ENCODE peak calls at places on chromosomes 1 and 21, in four cellular contexts. T, U, S and V are unnamed samples.

GRCh38 chr1:223707270-223708000 is 4.9 kb upstream of the CAPN2 start:
- DNase-seq in U (peak), S (no peak), T (peak), V (peak)

GRCh38 chr1:168187180-168187579 is 8.4 kb downstream of the TIPRL start:
- DNase-seq in U (no peak), T (no peak), S (no peak), V (no peak)

GRCh38 chr1:169288011-169288414 is 79.6 kb downstream of the NME7 start:
- DNase-seq in S (no peak), U (no peak), T (no peak), V (no peak)

GRCh38 chr1:205484985-205485967 is 19.2 kb upstream of the CDK18 start:
- DNase-seq in T (peak), U (peak), S (peak), V (peak)

GRCh38 chr1:153397924-153398651 is 7.2 kb upstream of the S100A8 start:
- DNase-seq in U (no peak), S (no peak), T (no peak), V (no peak)

GRCh38 chr1:6266641-6267040 is 5.7 kb upstream of the GPR153 start:
- DNase-seq in U (no peak), T (no peak), S (no peak), V (no peak)

GRCh38 chr1:146007048-146007784 is 10.8 kb upstream of the TXNIP start:
- DNase-seq in S (peak), T (peak), U (peak), V (peak)

GRCh38 chr21:26595971-26596370 is 22.9 kb upstream of the CYYR1 start:
- DNase-seq in S (no peak), U (no peak), T (no peak), V (no peak)

GRCh38 chr1:63935553-63935952 is 161.7 kb downstream of the ROR1 start:
- DNase-seq in T (no peak), S (no peak), U (no peak), V (no peak)

GRCh38 chr1:227725036-227725435 is 10.1 kb downstream of the JMJD4 start:
- DNase-seq in U (no peak), T (no peak), S (no peak), V (no peak)

GRCh38 chr1:232471250-232471649 is 158.7 kb downstream of the SIPA1L2 start:
- DNase-seq in S (no peak), U (no peak), T (no peak), V (no peak)

GRCh38 chr1:165257969-165258459 is 98.5 kb downstream of the LMX1A start:
- DNase-seq in S (no peak), U (peak), T (peak), V (peak)

GRCh38 chr1:50275564-50275963 is 147.7 kb downstream of the DMRTA2 start:
- DNase-seq in T (no peak), S (no peak), U (no peak), V (no peak)

GRCh38 chr1:81305997-81306452 is 494.7 kb upstream of the ADGRL2 start:
- DNase-seq in S (no peak), T (peak), U (peak), V (peak)

GRCh38 chr1:89723863-89724262 is 90.9 kb downstream of the LRRC8C start:
- DNase-seq in S (no peak), T (no peak), U (no peak), V (no peak)

GRCh38 chr21:25360593-25360992 is 246.7 kb downstream of the MRPL39 start:
- DNase-seq in U (no peak), T (no peak), S (no peak), V (no peak)
- TF ChIP-seq CTCF in U (no peak), T (peak), S (no peak), V (peak)

DNA sequence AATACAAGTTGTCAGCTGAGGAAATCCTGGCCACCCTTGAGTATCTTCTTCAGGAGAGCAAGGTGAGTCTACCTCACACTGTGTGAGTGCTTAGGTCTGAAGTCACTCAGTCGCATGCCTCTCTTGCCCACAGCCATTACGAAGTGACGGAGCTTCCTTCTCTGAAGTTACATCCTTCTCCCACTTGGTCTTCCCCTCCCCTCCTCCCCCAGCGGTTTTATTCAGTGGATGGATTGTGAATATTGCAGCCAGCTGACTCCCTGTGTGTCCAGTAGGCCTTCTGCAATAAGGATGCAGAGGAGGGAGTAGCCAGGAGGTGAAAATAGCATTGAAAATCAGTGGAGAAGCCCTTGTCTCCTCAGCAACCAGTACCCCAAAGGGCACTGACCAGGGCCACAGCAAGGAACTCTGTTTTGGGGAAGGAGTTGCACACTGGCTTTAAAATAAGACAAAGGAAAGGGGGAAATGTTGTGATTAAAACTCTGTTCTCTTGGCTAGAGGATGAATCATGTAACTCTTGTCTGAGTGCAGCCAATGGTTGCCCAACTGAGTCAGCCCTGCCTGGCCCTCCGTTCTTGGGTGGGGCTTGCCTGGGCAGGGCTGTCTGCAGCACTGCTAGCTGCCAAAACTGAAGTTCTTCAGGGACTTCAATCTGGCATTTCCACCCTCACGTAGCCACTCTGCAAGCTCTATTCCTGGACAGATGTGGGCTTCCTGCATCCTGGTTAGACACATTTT is 4.4 kb downstream of the S100A10 start:
- DNase-seq in U (peak), T (peak), S (no peak), V (peak)
- TF ChIP-seq CTCF in U (no peak), T (no peak), S (no peak), V (no peak)

GRCh38 chr1:160414836-160415235 is 14.5 kb downstream of the VANGL2 start:
- DNase-seq in S (no peak), U (no peak), T (no peak), V (no peak)

GRCh38 chr1:160415696-160416298 is 15.4 kb downstream of the VANGL2 start:
- DNase-seq in S (no peak), U (no peak), T (no peak), V (no peak)

GRCh38 chr1:160413716-160414115 is 13.4 kb downstream of the VANGL2 start:
- DNase-seq in U (no peak), T (no peak), S (no peak), V (no peak)

GRCh38 chr1:160418483-160418882 is 18.1 kb downstream of the VANGL2 start:
- DNase-seq in U (no peak), S (no peak), T (no peak), V (no peak)

DNA sequence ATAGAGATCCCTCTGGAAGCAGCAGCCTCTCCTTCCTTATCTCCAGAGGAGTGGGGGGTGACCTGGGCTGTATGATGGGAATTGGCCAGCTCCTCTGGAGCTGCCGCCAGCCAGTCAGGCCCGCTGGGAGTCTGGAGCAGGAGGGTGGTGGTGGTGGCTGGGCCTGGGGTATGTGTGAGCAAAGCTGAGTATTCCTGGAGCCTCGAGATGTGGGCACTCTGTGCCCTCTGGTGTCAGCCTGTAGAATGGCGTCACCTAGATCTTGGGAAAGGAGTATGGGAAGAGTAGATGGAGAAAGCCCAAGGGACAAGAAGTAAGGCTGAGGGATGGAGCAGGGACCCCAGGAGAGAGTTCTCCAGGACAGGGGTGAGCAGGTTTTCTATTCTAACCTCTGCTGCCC is 16.0 kb downstream of the VANGL2 start:
- DNase-seq in T (no peak), S (no peak), U (no peak), V (no peak)
- TF ChIP-seq CTCF in T (peak), S (no peak), U (peak), V (peak)

GRCh38 chr1:31952825-31953220 is 14.7 kb upstream of the PTP4A2 start:
- DNase-seq in U (peak), S (no peak), T (no peak), V (no peak)
- TF ChIP-seq CTCF in U (no peak), S (no peak), T (no peak), V (no peak)

GRCh38 chr1:219536038-219536437 is 76.9 kb downstream of the ZC3H11B start:
- DNase-seq in S (no peak), T (no peak), U (no peak), V (no peak)
- TF ChIP-seq CTCF in S (no peak), T (no peak), U (no peak), V (no peak)

GRCh38 chr21:45556302-45556644 is 14.0 kb upstream of the SLC19A1 start:
- DNase-seq in U (no peak), T (no peak), S (no peak), V (no peak)
- TF ChIP-seq CTCF in U (no peak), T (no peak), S (no peak), V (no peak)

GRCh38 chr1:158007180-158007579 is 13.7 kb downstream of the KIRREL1 start:
- DNase-seq in U (no peak), S (no peak), T (no peak), V (no peak)
- TF ChIP-seq CTCF in U (no peak), S (no peak), T (no peak), V (no peak)

GRCh38 chr1:217149791-217150190 is 426.6 kb upstream of the ESRRG start:
- DNase-seq in T (no peak), S (no peak), U (no peak), V (no peak)

DNA sequence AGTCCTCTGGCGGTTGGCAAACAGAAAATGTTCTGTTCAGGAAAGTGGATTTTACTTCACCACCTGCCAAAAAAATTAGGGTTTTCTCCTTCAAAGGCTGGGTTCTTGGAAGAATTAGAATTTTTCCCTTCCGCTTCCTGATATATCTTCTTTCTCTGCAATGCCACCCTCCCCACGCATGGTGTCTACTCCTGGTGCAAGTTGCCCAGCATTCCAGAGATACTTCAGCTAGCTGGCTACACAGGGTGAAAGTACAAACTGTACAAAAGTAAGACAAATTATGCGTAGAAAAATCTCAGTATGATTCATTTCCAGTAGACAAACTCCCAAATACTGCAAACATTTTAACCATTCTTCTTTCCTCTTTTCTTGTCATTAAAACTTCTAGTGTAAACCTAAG is 430.1 kb upstream of the ESRRG start:
- DNase-seq in U (no peak), T (no peak), S (no peak), V (no peak)
- TF ChIP-seq CTCF in U (no peak), T (no peak), S (no peak), V (no peak)

GRCh38 chr1:213931804-213932203 is 56.0 kb upstream of the PROX1 start:
- DNase-seq in T (no peak), S (no peak), U (no peak), V (no peak)
- TF ChIP-seq CTCF in T (no peak), S (no peak), U (no peak), V (no peak)